ENCODE peak calls at places on chromosomes 13 and 19, in nine cellular contexts. P is suprapubic skin, W is stomach, Q is GM23338, I is breast epithelium, T is H1, C is endothelial cell of umbilical vein, D is spleen, N is Panc1. U is an unnamed sample.

GRCh38 chr19:28889941-28890645 is 322.9 kb downstream of the UQCRFS1 start:
- DNase-seq in P (no peak), W (no peak), Q (no peak), I (no peak), T (no peak), C (no peak), D (no peak), N (no peak), U (no peak)

GRCh38 chr19:755063-755462 is 4.2 kb downstream of the MISP start:
- DNase-seq in P (no peak), W (no peak), Q (no peak), I (no peak), T (no peak), C (no peak), D (no peak), N (no peak), U (no peak)

GRCh38 chr19:28494466-28494865 is 718.5 kb downstream of the UQCRFS1 start:
- DNase-seq in P (no peak), W (no peak), Q (peak; percentile 38), I (no peak), T (no peak), C (no peak), D (peak; percentile 20), N (no peak), U (no peak)

GRCh38 chr19:44988896-44989563 is 12.2 kb upstream of the RELB start:
- DNase-seq in P (peak; percentile 90), W (peak; percentile 74), Q (peak; percentile 87), I (no peak), T (peak; percentile 87), C (peak; percentile 59), D (peak; percentile 89), N (no peak), U (no peak)

GRCh38 chr19:41409288-41409687 is 11.7 kb downstream of the BCKDHA start:
- DNase-seq in P (no peak), W (peak; percentile 76), Q (no peak), I (peak; percentile 59), T (no peak), C (peak; percentile 15), D (no peak), N (no peak), U (no peak)

GRCh38 chr13:112643759-112644459 is 45.9 kb upstream of the ATP11A start:
- DNase-seq in P (no peak), W (peak; percentile 84), Q (no peak), I (no peak), T (no peak), C (no peak), D (peak; percentile 29), N (no peak), U (no peak)

GRCh38 chr19:41595890-41596280 is 19.9 kb downstream of the CEACAM21 start:
- DNase-seq in P (no peak), W (no peak), Q (no peak), I (no peak), T (no peak), C (no peak), D (peak; percentile 56), N (no peak), U (no peak)

GRCh38 chr13:51770681-51771417 is 33.1 kb downstream of the DHRS12 start:
- DNase-seq in P (no peak), W (peak; percentile 73), Q (no peak), I (no peak), T (no peak), C (no peak), D (no peak), N (no peak), U (peak; percentile 5)

GRCh38 chr19:50500060-50500752 is 10.8 kb downstream of the JOSD2 start:
- DNase-seq in P (no peak), W (no peak), Q (peak; percentile 68), I (no peak), T (peak; percentile 74), C (no peak), D (peak; percentile 70), N (no peak), U (no peak)

GRCh38 chr19:45782162-45782623 is at the start of gene DMPK:
- DNase-seq in P (no peak), W (no peak), Q (no peak), I (no peak), T (no peak), C (no peak), D (no peak), N (no peak), U (no peak)

GRCh38 chr19:4328243-4328990 is 10.2 kb downstream of the STAP2 start:
- DNase-seq in P (peak; percentile 97), W (peak; percentile 96), Q (peak; percentile 96), I (peak; percentile 91), T (peak; percentile 97), C (peak; percentile 82), D (peak; percentile 98), N (no peak), U (peak; percentile 95)

GRCh38 chr13:38421590-38422560 is 72.2 kb downstream of the UFM1 start:
- DNase-seq in P (no peak), W (no peak), Q (no peak), I (no peak), T (no peak), C (no peak), D (no peak), N (no peak), U (no peak)

GRCh38 chr19:14103310-14103709 is 12.8 kb upstream of the SAMD1 start:
- DNase-seq in P (no peak), W (no peak), Q (no peak), I (no peak), T (no peak), C (no peak), D (no peak), N (no peak), U (no peak)

DNA sequence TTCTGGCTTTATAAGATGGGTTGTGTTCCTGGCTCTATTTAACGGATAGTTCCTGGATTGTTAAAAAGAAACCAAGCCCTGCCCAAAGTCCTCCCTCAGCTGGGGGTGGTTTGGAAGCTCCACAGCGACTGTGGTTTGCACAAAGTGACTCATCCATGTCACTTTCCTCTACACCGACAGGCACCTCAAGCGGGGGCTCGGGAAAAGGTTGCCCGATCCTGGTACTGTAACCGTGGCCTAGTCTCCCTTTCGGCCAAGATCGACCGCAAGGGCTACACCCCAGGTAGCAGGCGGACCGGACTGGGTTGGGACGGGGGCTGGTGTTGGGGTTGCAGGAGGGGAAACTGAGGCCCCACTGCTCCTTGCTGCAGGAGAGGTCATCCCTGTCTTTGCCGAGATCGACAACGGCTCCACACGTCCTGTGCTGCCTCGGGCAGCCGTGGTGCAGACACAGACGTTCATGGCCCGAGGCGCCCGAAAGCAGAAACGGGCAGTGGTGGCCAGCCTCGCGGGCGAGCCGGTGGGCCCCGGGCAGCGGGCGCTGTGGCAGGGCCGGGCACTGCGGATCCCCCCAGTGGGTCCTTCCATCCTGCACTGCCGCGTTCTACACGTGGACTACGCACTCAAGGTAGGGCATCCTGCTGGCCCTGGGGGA is 1.6 kb downstream of the ARRDC2 start:
- DNase-seq in P (no peak), W (no peak), Q (no peak), I (no peak), T (no peak), C (no peak), D (no peak), N (no peak), U (no peak)
- H3K4me1 ChIP-seq in P (peaks cover 42% of the 10 kb centered on the region), W (peaks cover 55% of the 10 kb centered on the region), Q (no peaks in the 10 kb centered on the region), I (no peaks in the 10 kb centered on the region), T (peaks cover 8% of the 10 kb centered on the region), C (peaks cover 7% of the 10 kb centered on the region), D (peaks cover 64% of the 10 kb centered on the region), N (peaks cover 18% of the 10 kb centered on the region), U (peaks cover 45% of the 10 kb centered on the region)

GRCh38 chr19:7998081-7998480 is 7.4 kb downstream of the ELAVL1 start:
- DNase-seq in P (no peak), W (no peak), Q (no peak), I (no peak), T (no peak), C (no peak), D (no peak), N (no peak), U (no peak)
- TF ChIP-seq POLR2AphosphoS5 in P (no peak), W (no peak), Q (no peak), I (no peak), T (peak; percentile 16), C (no peak), D (no peak), N (no peak), U (no peak)

GRCh38 chr19:52691215-52691610 is 43.6 kb downstream of the ZNF611 start:
- DNase-seq in P (no peak), W (no peak), Q (peak; percentile 22), I (no peak), T (no peak), C (no peak), D (no peak), N (no peak), U (no peak)

GRCh38 chr19:52689804-52690394 is 44.9 kb downstream of the ZNF611 start:
- DNase-seq in P (peak; percentile 87), W (peak; percentile 28), Q (peak; percentile 50), I (peak; percentile 26), T (peak; percentile 70), C (peak; percentile 42), D (peak; percentile 84), N (no peak), U (peak; percentile 92)

GRCh38 chr19:52692431-52693008 is 42.3 kb downstream of the ZNF611 start:
- DNase-seq in P (no peak), W (no peak), Q (no peak), I (no peak), T (no peak), C (no peak), D (no peak), N (no peak), U (no peak)

GRCh38 chr19:52691737-52692136 is 43.1 kb downstream of the ZNF611 start:
- DNase-seq in P (no peak), W (no peak), Q (no peak), I (no peak), T (no peak), C (no peak), D (no peak), N (no peak), U (no peak)

GRCh38 chr19:52690395-52691214 is 44.2 kb downstream of the ZNF611 start:
- DNase-seq in P (peak; percentile 98), W (peak; percentile 93), Q (peak; percentile 96), I (peak; percentile 94), T (peak; percentile 94), C (peak; percentile 94), D (peak; percentile 98), N (peak; percentile 45), U (peak; percentile 98)
- H3K4me1 ChIP-seq in P (peaks cover 20% of the 10 kb centered on the region), W (peaks cover 32% of the 10 kb centered on the region), Q (peaks cover 11% of the 10 kb centered on the region), I (no peaks in the 10 kb centered on the region), T (no peaks in the 10 kb centered on the region), C (peaks cover 9% of the 10 kb centered on the region), D (peaks cover 32% of the 10 kb centered on the region), N (peaks cover 8% of the 10 kb centered on the region), U (peaks cover 12% of the 10 kb centered on the region)

GRCh38 chr19:2495130-2495641 is 19.3 kb downstream of the GADD45B start:
- DNase-seq in P (peak; percentile 87), W (peak; percentile 96), Q (no peak), I (peak; percentile 83), T (no peak), C (peak; percentile 57), D (peak; percentile 88), N (no peak), U (no peak)

GRCh38 chr19:2497186-2497585 is 21.3 kb downstream of the GADD45B start:
- DNase-seq in P (no peak), W (no peak), Q (no peak), I (no peak), T (no peak), C (no peak), D (no peak), N (no peak), U (no peak)

GRCh38 chr19:2494447-2495129 is 18.7 kb downstream of the GADD45B start:
- DNase-seq in P (peak; percentile 92), W (peak; percentile 80), Q (peak; percentile 63), I (peak; percentile 55), T (no peak), C (peak; percentile 57), D (peak; percentile 88), N (no peak), U (no peak)

GRCh38 chr19:2494084-2494446 is 18.1 kb downstream of the GADD45B start:
- DNase-seq in P (no peak), W (no peak), Q (no peak), I (no peak), T (no peak), C (no peak), D (no peak), N (no peak), U (no peak)

GRCh38 chr19:2495651-2496316 is 19.9 kb downstream of the GADD45B start:
- DNase-seq in P (no peak), W (peak; percentile 65), Q (no peak), I (peak; percentile 30), T (no peak), C (no peak), D (no peak), N (no peak), U (no peak)
- TF ChIP-seq POLR2AphosphoS5 in P (no peak), W (no peak), Q (no peak), I (no peak), T (no peak), C (no peak), D (no peak), N (no peak), U (no peak)